ENCODE peak calls at places on chromosomes 2 and 18, in eight cellular contexts. U, M, X, O, P, K, L and V are unnamed samples.

GRCh38 chr2:237474511-237474911 is 12.5 kb upstream of the MLPH start:
- DNase-seq in U (no peak), M (no peak), X (no peak), O (peak; percentile 65), P (no peak), K (no peak), L (no peak), V (no peak)

GRCh38 chr2:102094917-102095316 is 47.6 kb upstream of the IL1R1 start:
- DNase-seq in U (no peak), M (peak; percentile 87), X (peak; percentile 90), O (peak; percentile 99), P (peak; percentile 92), K (no peak), L (no peak), V (peak; percentile 86)

GRCh38 chr18:50193796-50194622 is 938 bp downstream of the MYO5B start:
- DNase-seq in U (no peak), M (peak; percentile 1), X (no peak), O (no peak), P (no peak), K (peak; percentile 50), L (no peak), V (no peak)

GRCh38 chr2:197191177-197191947 is 119.2 kb downstream of the ANKRD44 start:
- DNase-seq in U (peak; percentile 83), M (peak; percentile 76), X (no peak), O (peak; percentile 60), P (peak; percentile 23), K (peak; percentile 71), L (no peak), V (peak; percentile 61)

GRCh38 chr18:58076052-58076451 is 32.0 kb downstream of the NEDD4L start:
- DNase-seq in U (no peak), M (peak; percentile 35), X (no peak), O (peak; percentile 32), P (no peak), K (no peak), L (no peak), V (no peak)

GRCh38 chr2:37295469-37296073 is 29.1 kb downstream of the PRKD3 start:
- DNase-seq in U (no peak), M (no peak), X (no peak), O (no peak), P (no peak), K (no peak), L (no peak), V (no peak)

GRCh38 chr2:241155936-241156335 is 5.7 kb downstream of the PPP1R7 start:
- DNase-seq in U (no peak), M (no peak), X (no peak), O (no peak), P (no peak), K (no peak), L (no peak), V (no peak)

GRCh38 chr18:56795381-56795780 is 144.2 kb downstream of the WDR7 start:
- DNase-seq in U (no peak), M (peak; percentile 10), X (no peak), O (peak; percentile 7), P (no peak), K (no peak), L (no peak), V (no peak)

GRCh38 chr2:152320166-152320565 is 14.8 kb upstream of the FMNL2 start:
- DNase-seq in U (no peak), M (peak; percentile 36), X (no peak), O (peak; percentile 9), P (no peak), K (no peak), L (no peak), V (no peak)

GRCh38 chr18:7666195-7666776 is 99.2 kb downstream of the PTPRM start:
- DNase-seq in U (no peak), M (no peak), X (no peak), O (no peak), P (no peak), K (peak; percentile 47), L (no peak), V (no peak)

GRCh38 chr18:24734058-24734457 is 273.6 kb downstream of the HRH4 start:
- DNase-seq in U (peak; percentile 27), M (peak; percentile 47), X (no peak), O (peak; percentile 16), P (no peak), K (peak; percentile 58), L (no peak), V (peak; percentile 2)
- TF ChIP-seq CTCF in U (peak; percentile 52), M (peak; percentile 60), X (peak; percentile 32), O (peak; percentile 14), P (peak; percentile 32), K (peak; percentile 71), L (no peak), V (peak; percentile 10)

GRCh38 chr2:3692375-3692774 is 11.0 kb upstream of the DCDC2C start:
- DNase-seq in U (peak; percentile 51), M (peak; percentile 51), X (no peak), O (peak; percentile 22), P (no peak), K (peak; percentile 63), L (no peak), V (no peak)
- TF ChIP-seq CTCF in U (peak; percentile 82), M (peak; percentile 75), X (peak; percentile 12), O (peak; percentile 39), P (peak; percentile 45), K (peak; percentile 75), L (no peak), V (no peak)

DNA sequence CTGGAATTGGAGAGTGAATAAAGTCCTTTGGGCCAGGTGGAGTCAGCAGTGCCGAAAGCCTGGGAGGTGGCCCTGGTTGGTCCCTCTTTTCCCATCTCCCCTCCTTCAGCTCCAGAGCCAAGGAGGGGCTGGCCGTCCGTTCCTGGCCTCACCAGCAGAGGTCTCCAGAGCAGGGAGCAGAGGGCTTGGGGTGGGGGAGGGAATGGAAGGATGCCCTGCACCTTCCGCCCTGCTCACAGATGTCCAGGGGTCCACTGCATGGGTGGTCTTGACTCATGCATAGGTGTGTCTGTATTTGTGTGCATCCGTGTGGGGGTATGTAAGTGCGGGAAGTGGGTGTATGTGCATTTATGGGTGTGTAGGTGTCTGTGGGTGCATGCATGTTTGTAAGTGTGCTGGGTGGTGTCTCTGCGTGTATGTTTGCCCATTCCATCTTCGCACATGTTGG is 201.9 kb downstream of the ZFP36L2 start:
- DNase-seq in U (peak; percentile 55), M (peak; percentile 69), X (no peak), O (peak; percentile 65), P (peak; percentile 18), K (peak; percentile 90), L (peak; percentile 54), V (peak; percentile 57)
- TF ChIP-seq CTCF in U (peak; percentile 88), M (peak; percentile 77), X (peak; percentile 95), O (peak; percentile 88), P (peak; percentile 87), K (peak; percentile 91), L (peak; percentile 55), V (peak; percentile 87)

GRCh38 chr18:54983041-54983686 is 23.9 kb upstream of the CCDC68 start:
- DNase-seq in U (peak; percentile 43), M (peak; percentile 82), X (peak; percentile 64), O (peak; percentile 84), P (peak; percentile 66), K (peak; percentile 78), L (no peak), V (peak; percentile 88)
- TF ChIP-seq CTCF in U (peak; percentile 77), M (peak; percentile 81), X (peak; percentile 54), O (peak; percentile 55), P (peak; percentile 93), K (peak; percentile 74), L (peak; percentile 77), V (peak; percentile 62)